ENCODE peak calls at places on chromosomes 1 and 21, in six cellular contexts. One of them, this sample, is unnamed. For H3K4me1, the result is how much of the 10 kb centered on the place peaks cover.

GRCh38 chr1:16068356-16069270 is 4.8 kb downstream of the FAM131C start:
- DNase-seq in HCT116: no peak
- DNase-seq in neural progenitor cell: no peak
- DNase-seq in GM23248: peak
- DNase-seq in PC-3: no peak
- DNase-seq in GM23338: no peak
- DNase-seq in this sample: no peak

GRCh38 chr21:38244885-38245869 is 11.6 kb upstream of the KCNJ15 start:
- DNase-seq in PC-3: peak
- DNase-seq in neural progenitor cell: no peak
- DNase-seq in HCT116: no peak
- DNase-seq in GM23248: peak
- DNase-seq in GM23338: no peak
- DNase-seq in this sample: peak

GRCh38 chr1:219660666-219661463 is 48.0 kb upstream of the ZC3H11B start:
- DNase-seq in neural progenitor cell: peak
- DNase-seq in GM23338: peak
- DNase-seq in HCT116: peak
- DNase-seq in PC-3: peak
- DNase-seq in GM23248: peak
- DNase-seq in this sample: peak

GRCh38 chr1:227747382-227747781 is 12.1 kb downstream of the SNAP47 start:
- DNase-seq in HCT116: no peak
- DNase-seq in PC-3: no peak
- DNase-seq in GM23248: no peak
- DNase-seq in neural progenitor cell: no peak
- DNase-seq in GM23338: no peak
- DNase-seq in this sample: no peak

GRCh38 chr1:227769601-227770494 is 34.6 kb downstream of the SNAP47 start:
- DNase-seq in PC-3: no peak
- DNase-seq in neural progenitor cell: no peak
- DNase-seq in HCT116: no peak
- DNase-seq in GM23338: no peak
- DNase-seq in GM23248: no peak
- DNase-seq in this sample: no peak

GRCh38 chr1:161382214-161383019 is 14.7 kb upstream of the CFAP126 start:
- DNase-seq in neural progenitor cell: peak
- DNase-seq in GM23248: peak
- DNase-seq in HCT116: peak
- DNase-seq in PC-3: peak
- DNase-seq in GM23338: peak
- DNase-seq in this sample: peak

GRCh38 chr1:169207825-169208520 is 101.5 kb downstream of the ATP1B1 start:
- DNase-seq in GM23248: peak
- DNase-seq in neural progenitor cell: no peak
- DNase-seq in GM23338: no peak
- DNase-seq in HCT116: no peak
- DNase-seq in PC-3: no peak
- DNase-seq in this sample: no peak

GRCh38 chr1:59686574-59686973 is 128.2 kb upstream of the HOOK1 start:
- DNase-seq in PC-3: no peak
- DNase-seq in neural progenitor cell: no peak
- DNase-seq in GM23338: no peak
- DNase-seq in GM23248: no peak
- DNase-seq in HCT116: no peak
- DNase-seq in this sample: no peak

GRCh38 chr1:200495901-200496300 is 86.1 kb upstream of the ZNF281 start:
- DNase-seq in neural progenitor cell: no peak
- DNase-seq in HCT116: no peak
- DNase-seq in GM23248: no peak
- DNase-seq in GM23338: no peak
- DNase-seq in PC-3: no peak
- DNase-seq in this sample: no peak

GRCh38 chr1:227796359-227796915 is 19.0 kb upstream of the PRSS38 start:
- DNase-seq in GM23338: no peak
- DNase-seq in GM23248: no peak
- DNase-seq in PC-3: no peak
- DNase-seq in HCT116: no peak
- DNase-seq in neural progenitor cell: no peak
- DNase-seq in this sample: no peak

GRCh38 chr21:38440746-38441145 is 57.5 kb downstream of the ERG start:
- DNase-seq in GM23338: no peak
- DNase-seq in PC-3: peak
- DNase-seq in HCT116: no peak
- DNase-seq in GM23248: peak
- DNase-seq in neural progenitor cell: peak
- DNase-seq in this sample: no peak

GRCh38 chr1:178541829-178542553 is 29.1 kb downstream of the TEX35 start:
- DNase-seq in HCT116: no peak
- DNase-seq in neural progenitor cell: peak
- DNase-seq in GM23248: peak
- DNase-seq in GM23338: peak
- DNase-seq in PC-3: peak
- DNase-seq in this sample: peak

GRCh38 chr1:87231703-87232363 is 96.8 kb upstream of the LMO4 start:
- DNase-seq in GM23338: no peak
- DNase-seq in neural progenitor cell: no peak
- DNase-seq in PC-3: no peak
- DNase-seq in GM23248: no peak
- DNase-seq in HCT116: no peak
- DNase-seq in this sample: no peak

GRCh38 chr1:45198185-45198584 is 8.2 kb downstream of the ZSWIM5 start:
- DNase-seq in PC-3: no peak
- DNase-seq in neural progenitor cell: no peak
- DNase-seq in HCT116: no peak
- DNase-seq in GM23248: no peak
- DNase-seq in GM23338: no peak
- DNase-seq in this sample: no peak

GRCh38 chr1:196148367-196148970 is 459.8 kb downstream of the KCNT2 start:
- DNase-seq in PC-3: peak
- DNase-seq in GM23248: peak
- DNase-seq in neural progenitor cell: peak
- DNase-seq in HCT116: peak
- DNase-seq in GM23338: peak
- DNase-seq in this sample: peak

GRCh38 chr1:243253927-243254232 is 1.2 kb downstream of the CEP170 start:
- DNase-seq in PC-3: peak
- DNase-seq in GM23248: no peak
- DNase-seq in GM23338: no peak
- DNase-seq in HCT116: no peak
- DNase-seq in neural progenitor cell: peak
- DNase-seq in this sample: peak

DNA sequence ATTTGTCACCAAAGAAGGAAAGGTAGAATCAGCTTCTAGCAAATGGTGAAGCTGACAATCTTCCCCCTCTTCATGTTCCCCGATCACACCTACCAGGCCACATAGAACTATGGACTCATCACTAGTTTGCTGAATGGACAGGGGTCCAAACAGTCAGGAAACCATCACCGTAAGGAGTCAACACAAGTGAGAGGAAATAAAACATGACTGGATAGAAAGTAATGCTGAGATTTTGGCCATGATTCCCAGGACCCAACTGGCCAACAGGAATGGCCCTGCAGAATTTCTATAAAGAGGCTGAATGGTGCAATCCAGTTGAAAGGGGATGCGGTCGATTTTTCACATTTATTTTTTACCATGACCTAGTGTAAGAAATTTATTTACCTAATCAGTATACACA is 10.7 kb downstream of the DDAH1 start:
- DNase-seq in PC-3: no peak
- DNase-seq in neural progenitor cell: no peak
- DNase-seq in HCT116: no peak
- DNase-seq in GM23338: no peak
- DNase-seq in GM23248: no peak
- DNase-seq in this sample: no peak
- H3K4me2 ChIP-seq in PC-3: no peak
- H3K4me2 ChIP-seq in neural progenitor cell: no peak
- H3K4me2 ChIP-seq in HCT116: no peak
- H3K4me2 ChIP-seq in GM23338: no peak
- H3K4me2 ChIP-seq in GM23248: peak
- H3K4me2 ChIP-seq in this sample: no peak

GRCh38 chr1:181101581-181102226 is 13.2 kb downstream of the IER5 start:
- DNase-seq in GM23338: peak
- DNase-seq in GM23248: peak
- DNase-seq in HCT116: no peak
- DNase-seq in PC-3: peak
- DNase-seq in neural progenitor cell: peak
- DNase-seq in this sample: no peak
- TF ChIP-seq EZH2phosphoT487 in GM23338: no peak
- TF ChIP-seq EZH2phosphoT487 in GM23248: no peak
- TF ChIP-seq EZH2phosphoT487 in HCT116: no peak
- TF ChIP-seq EZH2phosphoT487 in PC-3: no peak
- TF ChIP-seq EZH2phosphoT487 in neural progenitor cell: no peak
- TF ChIP-seq EZH2phosphoT487 in this sample: no peak

GRCh38 chr21:45975017-45975595 is 6.5 kb upstream of the COL6A1 start:
- DNase-seq in neural progenitor cell: peak
- DNase-seq in HCT116: peak
- DNase-seq in GM23248: peak
- DNase-seq in PC-3: peak
- DNase-seq in GM23338: peak
- DNase-seq in this sample: no peak

GRCh38 chr21:45972716-45973474 is 8.7 kb upstream of the COL6A1 start:
- DNase-seq in HCT116: no peak
- DNase-seq in neural progenitor cell: peak
- DNase-seq in GM23338: peak
- DNase-seq in GM23248: peak
- DNase-seq in PC-3: no peak
- DNase-seq in this sample: no peak

GRCh38 chr21:45972353-45972715 is 9.2 kb upstream of the COL6A1 start:
- DNase-seq in HCT116: no peak
- DNase-seq in GM23248: peak
- DNase-seq in GM23338: peak
- DNase-seq in PC-3: no peak
- DNase-seq in neural progenitor cell: no peak
- DNase-seq in this sample: no peak

GRCh38 chr21:45974073-45975016 is 7.2 kb upstream of the COL6A1 start:
- DNase-seq in GM23248: peak
- DNase-seq in PC-3: peak
- DNase-seq in HCT116: peak
- DNase-seq in GM23338: peak
- DNase-seq in neural progenitor cell: peak
- DNase-seq in this sample: no peak

GRCh38 chr21:45973475-45974072 is 8.0 kb upstream of the COL6A1 start:
- DNase-seq in PC-3: peak
- DNase-seq in GM23248: peak
- DNase-seq in HCT116: peak
- DNase-seq in neural progenitor cell: peak
- DNase-seq in GM23338: peak
- DNase-seq in this sample: peak
- H3K4me1 ChIP-seq in PC-3: under half
- H3K4me1 ChIP-seq in GM23248: under half
- H3K4me1 ChIP-seq in HCT116: under half
- H3K4me1 ChIP-seq in neural progenitor cell: under half
- H3K4me1 ChIP-seq in GM23338: under half
- H3K4me1 ChIP-seq in this sample: under half

DNA sequence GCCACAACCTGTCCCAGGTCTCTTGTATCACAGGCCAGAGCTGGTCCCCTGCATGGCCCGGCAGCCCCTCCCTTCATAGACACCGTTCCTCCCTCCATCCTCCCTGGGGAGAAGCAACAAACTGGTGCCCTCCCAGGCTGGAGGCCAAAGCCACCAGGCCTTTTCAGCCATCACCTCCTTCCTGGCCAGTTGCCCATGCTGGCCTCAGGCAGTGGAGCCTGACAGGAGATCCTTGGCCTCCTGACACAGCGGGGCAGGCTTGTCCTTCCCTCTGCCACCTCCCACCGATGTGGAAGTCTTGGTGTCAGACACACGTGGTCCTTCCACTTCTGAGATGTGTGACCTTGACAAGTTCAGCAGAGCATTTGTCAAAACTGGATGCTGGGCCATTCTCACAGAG is 206.0 kb downstream of the HIVEP3 start:
- DNase-seq in HCT116: no peak
- DNase-seq in GM23338: no peak
- DNase-seq in neural progenitor cell: no peak
- DNase-seq in PC-3: peak
- DNase-seq in GM23248: peak
- DNase-seq in this sample: no peak
- H3K4me2 ChIP-seq in HCT116: no peak
- H3K4me2 ChIP-seq in GM23338: no peak
- H3K4me2 ChIP-seq in neural progenitor cell: no peak
- H3K4me2 ChIP-seq in PC-3: no peak
- H3K4me2 ChIP-seq in GM23248: no peak
- H3K4me2 ChIP-seq in this sample: no peak

GRCh38 chr1:237448042-237448441 is 406.1 kb downstream of the RYR2 start:
- DNase-seq in PC-3: no peak
- DNase-seq in HCT116: no peak
- DNase-seq in neural progenitor cell: no peak
- DNase-seq in GM23248: no peak
- DNase-seq in GM23338: no peak
- DNase-seq in this sample: peak
- TF ChIP-seq EZH2phosphoT487 in PC-3: no peak
- TF ChIP-seq EZH2phosphoT487 in HCT116: no peak
- TF ChIP-seq EZH2phosphoT487 in neural progenitor cell: no peak
- TF ChIP-seq EZH2phosphoT487 in GM23248: no peak
- TF ChIP-seq EZH2phosphoT487 in GM23338: no peak
- TF ChIP-seq EZH2phosphoT487 in this sample: no peak

GRCh38 chr1:206779565-206780091 is 7.3 kb upstream of the IL10 start:
- DNase-seq in GM23338: no peak
- DNase-seq in HCT116: no peak
- DNase-seq in PC-3: no peak
- DNase-seq in GM23248: no peak
- DNase-seq in neural progenitor cell: no peak
- DNase-seq in this sample: no peak

GRCh38 chr1:206785366-206785765 is 13.1 kb upstream of the IL10 start:
- DNase-seq in neural progenitor cell: no peak
- DNase-seq in HCT116: no peak
- DNase-seq in GM23248: no peak
- DNase-seq in PC-3: no peak
- DNase-seq in GM23338: no peak
- DNase-seq in this sample: no peak

GRCh38 chr1:206783506-206783905 is 11.2 kb upstream of the IL10 start:
- DNase-seq in PC-3: no peak
- DNase-seq in HCT116: no peak
- DNase-seq in neural progenitor cell: no peak
- DNase-seq in GM23248: no peak
- DNase-seq in GM23338: no peak
- DNase-seq in this sample: no peak

GRCh38 chr1:206784471-206784903 is 12.2 kb upstream of the IL10 start:
- DNase-seq in neural progenitor cell: no peak
- DNase-seq in HCT116: no peak
- DNase-seq in GM23338: no peak
- DNase-seq in PC-3: no peak
- DNase-seq in GM23248: no peak
- DNase-seq in this sample: peak

DNA sequence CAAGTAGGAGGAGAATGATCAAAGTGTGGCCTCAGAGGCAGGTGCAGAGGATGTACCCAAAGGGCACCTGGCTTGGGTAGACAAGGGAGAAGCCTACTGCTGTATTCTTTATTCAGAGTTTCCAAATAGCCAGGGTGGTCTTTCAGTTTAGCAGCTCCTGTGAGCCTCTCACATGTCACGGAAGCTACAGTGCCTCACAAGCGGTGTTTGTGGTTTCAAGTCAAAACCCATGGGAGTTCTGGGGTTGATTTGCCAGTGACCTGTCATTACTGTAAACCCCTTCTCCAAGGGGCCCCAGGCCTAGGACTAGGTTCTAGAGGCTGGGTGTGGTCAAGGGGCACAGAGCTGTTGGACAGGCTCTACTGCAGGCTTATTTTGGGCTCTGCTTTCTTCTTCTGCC is 10.2 kb upstream of the IL10 start:
- DNase-seq in HCT116: no peak
- DNase-seq in neural progenitor cell: no peak
- DNase-seq in GM23338: no peak
- DNase-seq in GM23248: no peak
- DNase-seq in PC-3: no peak
- DNase-seq in this sample: peak
- H3K4me1 ChIP-seq in HCT116: under half
- H3K4me1 ChIP-seq in neural progenitor cell: under half
- H3K4me1 ChIP-seq in GM23338: under half
- H3K4me1 ChIP-seq in GM23248: under half
- H3K4me1 ChIP-seq in PC-3: under half
- H3K4me1 ChIP-seq in this sample: under half

This sample was measured in MM.1S.